ENCODE peak calls at places on chromosomes 16 and 17, in nine cellular contexts. X, B, O, S, P, K, U, N and C are unnamed samples.

GRCh38 chr17:80424878-80425765 is 10.2 kb downstream of the ENDOV start:
- DNase-seq in X (no peak), B (no peak), O (no peak), S (peak), P (no peak), K (no peak), U (no peak), N (no peak), C (no peak)

GRCh38 chr17:27491713-27492190 is 35.5 kb downstream of the KSR1 start:
- DNase-seq in X (no peak), B (no peak), O (no peak), S (no peak), P (no peak), K (no peak), U (no peak), N (no peak), C (no peak)

GRCh38 chr16:67087803-67088202 is 21.9 kb upstream of the PHAF1 start:
- DNase-seq in X (no peak), B (no peak), O (no peak), S (no peak), P (no peak), K (no peak), U (no peak), N (no peak), C (no peak)

GRCh38 chr16:57916735-57917450 is 54.0 kb downstream of the CNGB1 start:
- DNase-seq in X (peak), B (no peak), O (no peak), S (no peak), P (no peak), K (no peak), U (no peak), N (no peak), C (peak)

GRCh38 chr16:49277766-49278566 is 3.7 kb downstream of the CBLN1 start:
- DNase-seq in X (no peak), B (peak), O (no peak), S (no peak), P (no peak), K (no peak), U (no peak), N (no peak), C (no peak)

GRCh38 chr16:76265434-76266045 is 11.7 kb upstream of the CNTNAP4 start:
- DNase-seq in X (peak), B (peak), O (no peak), S (no peak), P (no peak), K (peak), U (peak), N (no peak), C (no peak)

GRCh38 chr17:20922128-20922670 is 120.6 kb downstream of the USP22 start:
- DNase-seq in X (no peak), B (no peak), O (no peak), S (no peak), P (no peak), K (no peak), U (no peak), N (peak), C (no peak)

GRCh38 chr16:73390936-73391335 is 343.0 kb upstream of the ZFHX3 start:
- DNase-seq in X (no peak), B (no peak), O (no peak), S (no peak), P (no peak), K (no peak), U (no peak), N (no peak), C (no peak)

GRCh38 chr17:43900183-43900857 is 7.0 kb downstream of the MPP2 start:
- DNase-seq in X (peak), B (peak), O (peak), S (peak), P (peak), K (peak), U (peak), N (peak), C (no peak)

GRCh38 chr17:82936768-82937171 is 96.9 kb upstream of the ZNF750 start:
- DNase-seq in X (no peak), B (no peak), O (peak), S (peak), P (no peak), K (no peak), U (peak), N (peak), C (no peak)

GRCh38 chr17:10025976-10026785 is 121.1 kb upstream of the RCVRN start:
- DNase-seq in X (no peak), B (no peak), O (no peak), S (no peak), P (no peak), K (no peak), U (no peak), N (no peak), C (no peak)

GRCh38 chr16:73448970-73449369 is 401.0 kb upstream of the ZFHX3 start:
- DNase-seq in X (no peak), B (no peak), O (no peak), S (no peak), P (no peak), K (no peak), U (no peak), N (no peak), C (no peak)

GRCh38 chr17:50194441-50195195 is 6.8 kb downstream of the COL1A1 start:
- DNase-seq in X (no peak), B (no peak), O (no peak), S (peak), P (no peak), K (no peak), U (no peak), N (no peak), C (no peak)

GRCh38 chr17:77204531-77204930 is 63.8 kb downstream of the SEC14L1 start:
- DNase-seq in X (no peak), B (no peak), O (no peak), S (peak), P (no peak), K (no peak), U (peak), N (no peak), C (no peak)

GRCh38 chr17:2844386-2844785 is 48.1 kb downstream of the RAP1GAP2 start:
- DNase-seq in X (no peak), B (peak), O (no peak), S (no peak), P (no peak), K (no peak), U (no peak), N (no peak), C (no peak)

GRCh38 chr17:80529104-80529903 is 15.3 kb upstream of the RPTOR start:
- DNase-seq in X (no peak), B (no peak), O (no peak), S (no peak), P (no peak), K (no peak), U (no peak), N (no peak), C (no peak)

GRCh38 chr16:55179858-55180585 is 144.0 kb upstream of the IRX6 start:
- DNase-seq in X (no peak), B (no peak), O (no peak), S (no peak), P (no peak), K (no peak), U (no peak), N (no peak), C (no peak)

GRCh38 chr16:49664221-49665215 is 191.4 kb downstream of the ZNF423 start:
- DNase-seq in X (no peak), B (no peak), O (no peak), S (peak), P (no peak), K (no peak), U (no peak), N (peak), C (no peak)

DNA sequence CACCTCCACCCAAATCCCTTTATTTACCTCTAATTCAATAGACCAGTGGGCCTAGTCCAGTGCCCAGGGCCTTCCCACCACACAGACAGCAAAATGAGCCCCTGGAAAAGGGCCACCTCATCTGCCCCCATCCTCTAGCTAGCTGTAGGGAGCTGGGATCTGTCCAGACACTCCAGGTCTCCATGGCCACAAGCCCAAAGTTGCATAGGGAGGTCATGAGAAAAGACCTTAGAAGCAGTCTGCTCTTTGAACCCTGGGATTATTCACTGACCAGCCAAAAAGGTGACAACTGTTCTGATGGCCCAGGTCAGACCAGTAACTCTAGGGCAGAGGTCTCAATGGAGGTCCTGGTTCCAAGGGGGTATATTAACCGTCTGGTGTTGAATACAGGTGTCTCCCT is 2.0 kb downstream of the CUEDC1 start:
- DNase-seq in X (no peak), B (no peak), O (no peak), S (peak), P (no peak), K (no peak), U (peak), N (no peak), C (no peak)
- H3K27ac ChIP-seq in X (peak), B (no peak), O (peak), S (peak), P (no peak), K (no peak), U (no peak), N (peak), C (peak)

GRCh38 chr17:57833597-57833939 is 16.3 kb downstream of the MRPS23 start:
- DNase-seq in X (no peak), B (no peak), O (no peak), S (no peak), P (no peak), K (no peak), U (no peak), N (no peak), C (no peak)

GRCh38 chr17:57834146-57834741 is 15.6 kb downstream of the MRPS23 start:
- DNase-seq in X (peak), B (peak), O (peak), S (peak), P (no peak), K (no peak), U (no peak), N (peak), C (peak)

GRCh38 chr17:57832711-57833596 is 16.9 kb downstream of the MRPS23 start:
- DNase-seq in X (peak), B (peak), O (peak), S (peak), P (peak), K (peak), U (peak), N (peak), C (no peak)

GRCh38 chr17:57832299-57832698 is 17.5 kb downstream of the MRPS23 start:
- DNase-seq in X (no peak), B (no peak), O (no peak), S (no peak), P (no peak), K (no peak), U (no peak), N (no peak), C (no peak)

GRCh38 chr17:57830880-57831279 is 19.0 kb downstream of the MRPS23 start:
- DNase-seq in X (no peak), B (no peak), O (no peak), S (no peak), P (no peak), K (no peak), U (no peak), N (no peak), C (no peak)
- H3K27ac ChIP-seq in X (no peak), B (no peak), O (no peak), S (no peak), P (no peak), K (no peak), U (no peak), N (no peak), C (no peak)

GRCh38 chr17:17727111-17727659 is 45.9 kb downstream of the RAI1 start:
- DNase-seq in X (no peak), B (no peak), O (no peak), S (no peak), P (no peak), K (no peak), U (no peak), N (no peak), C (no peak)
- H3K27ac ChIP-seq in X (peak), B (no peak), O (no peak), S (no peak), P (no peak), K (no peak), U (no peak), N (no peak), C (no peak)

GRCh38 chr16:89364603-89365002 is 125.8 kb downstream of the ANKRD11 start:
- DNase-seq in X (no peak), B (no peak), O (peak), S (no peak), P (no peak), K (peak), U (peak), N (no peak), C (no peak)

GRCh38 chr16:89365996-89366395 is 124.4 kb downstream of the ANKRD11 start:
- DNase-seq in X (no peak), B (no peak), O (no peak), S (no peak), P (no peak), K (no peak), U (no peak), N (no peak), C (no peak)

GRCh38 chr16:89363621-89364393 is 126.6 kb downstream of the ANKRD11 start:
- DNase-seq in X (peak), B (no peak), O (peak), S (peak), P (peak), K (no peak), U (no peak), N (no peak), C (peak)

GRCh38 chr16:89366561-89367537 is 123.5 kb downstream of the ANKRD11 start:
- DNase-seq in X (no peak), B (no peak), O (no peak), S (peak), P (no peak), K (no peak), U (no peak), N (no peak), C (peak)

DNA sequence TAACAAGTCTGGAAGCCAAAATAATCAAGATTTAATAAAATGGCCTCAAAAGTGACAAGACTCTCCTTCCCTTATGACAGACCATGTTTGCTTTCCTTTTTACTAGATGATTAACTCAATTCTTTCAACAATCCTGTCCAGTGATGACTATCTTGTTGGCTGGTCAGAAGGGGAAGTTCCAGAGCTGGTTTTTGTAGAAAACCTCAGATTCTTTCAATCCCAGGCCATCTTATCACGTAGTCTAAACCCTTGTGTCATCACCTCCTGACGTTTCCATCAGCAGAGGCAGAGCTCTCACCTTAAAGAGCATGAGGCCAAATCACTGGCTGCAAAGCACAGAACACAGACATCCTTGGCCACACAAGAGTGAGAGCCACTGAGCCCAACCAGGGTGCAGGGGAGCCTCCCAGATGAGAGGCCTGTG is 125.3 kb downstream of the ANKRD11 start:
- DNase-seq in X (no peak), B (no peak), O (no peak), S (no peak), P (no peak), K (peak), U (no peak), N (no peak), C (no peak)
- H3K27ac ChIP-seq in X (peak), B (peak), O (no peak), S (no peak), P (no peak), K (peak), U (no peak), N (no peak), C (peak)

GRCh38 chr17:45935197-45935709 is 40.9 kb downstream of the MAPT start:
- DNase-seq in X (no peak), B (no peak), O (no peak), S (no peak), P (no peak), K (no peak), U (peak), N (no peak), C (no peak)
- H3K27ac ChIP-seq in X (no peak), B (no peak), O (no peak), S (no peak), P (no peak), K (no peak), U (peak), N (no peak), C (no peak)

DNA sequence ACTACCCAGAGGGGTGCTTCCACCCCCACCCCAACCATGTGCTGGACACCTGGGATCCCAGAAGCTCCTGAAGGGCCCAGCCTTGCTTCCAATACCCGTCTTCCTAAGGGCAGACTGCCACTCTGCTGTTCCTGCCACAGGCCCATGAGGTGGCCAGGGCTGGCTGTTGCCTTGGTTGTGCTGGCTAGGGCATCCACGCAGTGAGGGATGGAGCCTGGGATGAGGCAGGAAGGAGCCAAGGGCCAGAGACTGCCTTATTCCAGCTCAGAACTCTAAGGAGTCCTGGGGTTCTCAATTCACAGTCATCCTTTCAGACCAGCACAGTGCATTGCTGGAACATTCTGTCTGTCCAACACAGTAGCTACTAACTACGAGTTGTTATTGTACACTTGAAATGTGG is 37.8 kb downstream of the BCO1 start:
- DNase-seq in X (no peak), B (no peak), O (no peak), S (no peak), P (no peak), K (no peak), U (no peak), N (no peak), C (no peak)
- H3K27ac ChIP-seq in X (no peak), B (no peak), O (peak), S (no peak), P (no peak), K (no peak), U (no peak), N (no peak), C (peak)

GRCh38 chr17:41738801-41739112 is 4.3 kb upstream of the HAP1 start:
- DNase-seq in X (no peak), B (no peak), O (no peak), S (no peak), P (no peak), K (no peak), U (no peak), N (no peak), C (no peak)

GRCh38 chr17:41740506-41740905 is 6.1 kb upstream of the HAP1 start:
- DNase-seq in X (no peak), B (no peak), O (no peak), S (no peak), P (no peak), K (no peak), U (no peak), N (no peak), C (no peak)

GRCh38 chr17:41741709-41742108 is 7.3 kb upstream of the HAP1 start:
- DNase-seq in X (no peak), B (no peak), O (no peak), S (no peak), P (no peak), K (no peak), U (no peak), N (no peak), C (no peak)

GRCh38 chr17:41738077-41738800 is 3.8 kb upstream of the HAP1 start:
- DNase-seq in X (peak), B (peak), O (peak), S (peak), P (peak), K (peak), U (peak), N (peak), C (no peak)

DNA sequence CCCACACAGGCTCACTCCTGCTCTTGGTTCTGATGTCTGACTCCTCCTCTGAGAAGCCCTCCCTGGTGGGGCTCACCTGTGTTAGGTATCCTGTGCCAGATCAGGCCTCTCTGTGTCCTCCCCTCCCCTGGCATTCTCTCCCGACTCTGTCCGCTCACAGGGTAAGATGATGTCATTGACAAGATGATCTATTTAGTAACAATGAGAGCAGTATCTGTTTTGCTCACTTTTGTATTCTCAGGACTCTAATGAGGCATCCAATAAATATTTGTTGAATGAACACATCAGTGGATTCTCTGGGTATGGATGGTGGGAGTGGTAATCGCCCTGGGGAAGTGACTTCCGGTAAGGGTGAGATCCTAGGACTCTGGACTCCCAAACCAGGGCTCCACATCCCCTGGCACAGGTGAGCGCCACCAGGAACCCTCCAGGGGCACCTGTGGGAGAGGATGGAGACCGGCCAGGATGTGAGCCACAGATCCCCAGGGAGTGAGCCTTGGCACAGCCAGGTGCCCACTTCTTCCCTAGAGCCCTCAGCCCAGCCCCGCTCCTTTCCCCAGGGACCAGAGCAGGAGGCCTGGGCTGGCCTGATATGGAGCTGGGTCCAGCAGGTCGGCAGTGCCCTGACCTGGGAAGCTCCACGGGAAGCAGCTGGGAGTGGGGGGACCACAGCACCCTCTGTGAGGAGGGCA is 5.4 kb upstream of the HAP1 start:
- DNase-seq in X (peak), B (no peak), O (no peak), S (no peak), P (no peak), K (no peak), U (no peak), N (no peak), C (peak)
- H3K27ac ChIP-seq in X (peak), B (no peak), O (no peak), S (no peak), P (no peak), K (no peak), U (no peak), N (no peak), C (peak)

GRCh38 chr16:11079657-11080187 is 135.4 kb downstream of the CLEC16A start:
- DNase-seq in X (no peak), B (no peak), O (no peak), S (peak), P (no peak), K (peak), U (no peak), N (no peak), C (no peak)
- H3K27ac ChIP-seq in X (no peak), B (no peak), O (no peak), S (peak), P (no peak), K (peak), U (no peak), N (no peak), C (no peak)

DNA sequence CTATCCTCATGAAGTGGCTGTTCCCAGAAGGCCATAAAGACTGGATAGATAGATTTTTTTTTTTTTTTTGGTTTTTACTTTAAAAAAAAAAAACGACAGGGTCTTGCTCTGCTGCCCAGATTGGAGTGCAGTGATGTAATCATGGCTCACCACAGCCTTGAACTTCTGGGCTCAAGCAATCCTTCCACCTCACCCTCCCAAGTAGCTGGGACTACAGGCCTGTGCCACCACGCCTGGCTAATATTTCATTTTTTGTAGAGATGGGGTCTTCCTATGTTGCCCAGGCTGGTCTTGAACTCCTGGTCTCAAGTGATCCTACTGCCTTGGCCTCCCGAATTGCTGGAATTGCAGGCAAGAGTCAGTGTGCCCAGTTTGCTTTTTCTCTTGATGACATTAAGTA is 102.2 kb downstream of the XYLT1 start:
- DNase-seq in X (no peak), B (no peak), O (no peak), S (no peak), P (no peak), K (no peak), U (no peak), N (no peak), C (no peak)
- H3K27ac ChIP-seq in X (no peak), B (peak), O (peak), S (no peak), P (peak), K (no peak), U (no peak), N (no peak), C (no peak)